ENCODE peak calls at places on chromosome 21, in nine cellular contexts. Z, B, A, V, F, K, X, G and N are unnamed samples.

GRCh38 chr21:15430023-15430422 is 299.8 kb upstream of the USP25 start:
- DNase-seq in Z (no peak), A (no peak), B (no peak), X (no peak), G (no peak), V (no peak), K (no peak), F (no peak), N (no peak)

GRCh38 chr21:43721225-43721605 is 2.3 kb downstream of the PDXK start:
- DNase-seq in K (no peak), Z (peak), F (no peak), A (no peak), V (no peak), G (no peak), B (peak), X (no peak), N (no peak)

GRCh38 chr21:27326293-27326692 is 359.4 kb upstream of the ADAMTS5 start:
- DNase-seq in K (no peak), A (no peak), F (no peak), V (no peak), X (no peak), G (no peak), B (no peak), Z (no peak), N (no peak)

GRCh38 chr21:32423846-32424535 is 11.5 kb downstream of the EVA1C start:
- DNase-seq in X (no peak), A (no peak), B (no peak), Z (no peak), V (no peak), K (no peak), G (no peak), F (no peak), N (no peak)

GRCh38 chr21:41283211-41283818 is 33.3 kb upstream of the FAM3B start:
- DNase-seq in F (peak), B (peak), A (no peak), V (peak), K (no peak), X (peak), Z (peak), G (no peak), N (peak)

GRCh38 chr21:41361053-41361785 is 608 bp upstream of the MX2 start:
- DNase-seq in G (no peak), A (no peak), F (no peak), V (no peak), Z (peak), B (no peak), X (no peak), K (no peak), N (no peak)

GRCh38 chr21:31278511-31279155 is 65.4 kb downstream of the TIAM1 start:
- DNase-seq in X (no peak), B (no peak), Z (no peak), F (no peak), V (no peak), G (no peak), A (no peak), K (no peak), N (no peak)

GRCh38 chr21:27149034-27149433 is 182.1 kb upstream of the ADAMTS5 start:
- DNase-seq in Z (no peak), B (no peak), V (no peak), G (no peak), F (no peak), X (no peak), K (no peak), A (no peak), N (no peak)

GRCh38 chr21:32658524-32658923 is 46.3 kb upstream of the CFAP298 start:
- DNase-seq in X (no peak), K (no peak), F (no peak), A (no peak), Z (no peak), G (no peak), B (no peak), V (no peak), N (no peak)

GRCh38 chr21:27369962-27370578 is 403.2 kb upstream of the ADAMTS5 start:
- DNase-seq in A (no peak), G (no peak), V (no peak), Z (no peak), F (no peak), K (no peak), B (no peak), X (no peak), N (no peak)

GRCh38 chr21:29335720-29336119 is 37.0 kb downstream of the BACH1 start:
- DNase-seq in G (no peak), X (no peak), Z (no peak), F (no peak), V (no peak), A (no peak), K (no peak), B (no peak), N (no peak)

GRCh38 chr21:33540711-33541104 is 1.2 kb downstream of the GART start:
- DNase-seq in X (no peak), G (no peak), V (no peak), A (no peak), F (no peak), Z (no peak), K (no peak), B (no peak), N (no peak)

GRCh38 chr21:44708213-44708865 is 3.0 kb downstream of the TSPEAR start:
- DNase-seq in Z (no peak), F (no peak), K (no peak), V (no peak), X (peak), A (no peak), B (peak), G (no peak), N (no peak)

GRCh38 chr21:23017989-23018388 is 2019.8 kb downstream of the NCAM2 start:
- DNase-seq in X (no peak), Z (no peak), K (no peak), B (no peak), F (no peak), V (no peak), A (no peak), G (no peak), N (no peak)

GRCh38 chr21:29299046-29299905 is 554 bp downstream of the BACH1 start:
- DNase-seq in G (no peak), F (peak), B (peak), K (peak), Z (peak), X (no peak), A (peak), V (peak), N (peak)

GRCh38 chr21:33047231-33047630 is 21.5 kb downstream of the OLIG2 start:
- DNase-seq in F (no peak), B (no peak), K (no peak), Z (no peak), V (no peak), G (no peak), A (no peak), X (no peak), N (no peak)

GRCh38 chr21:43959231-43960041 is 52.7 kb upstream of the TRAPPC10 start:
- DNase-seq in B (no peak), K (no peak), Z (no peak), F (no peak), G (no peak), X (no peak), A (no peak), V (no peak), N (no peak)

GRCh38 chr21:8991968-8992621 is 1529.3 kb upstream of the TPTE start:
- DNase-seq in V (no peak), K (peak), G (no peak), A (no peak), Z (no peak), B (no peak), X (no peak), F (no peak), N (no peak)

GRCh38 chr21:31326478-31327247 is 17.4 kb downstream of the TIAM1 start:
- DNase-seq in V (peak), K (no peak), A (no peak), B (no peak), Z (no peak), F (no peak), G (no peak), X (no peak), N (no peak)

GRCh38 chr21:32921632-32922230 is 104.0 kb upstream of the OLIG2 start:
- DNase-seq in X (no peak), B (peak), V (peak), G (peak), Z (peak), F (no peak), A (no peak), K (no peak), N (no peak)

GRCh38 chr21:29413683-29414082 is 115.0 kb downstream of the BACH1 start:
- DNase-seq in F (no peak), A (no peak), G (no peak), X (no peak), V (no peak), B (no peak), Z (no peak), K (no peak), N (no peak)

GRCh38 chr21:32248616-32249550 is 30.0 kb downstream of the MIS18A start:
- DNase-seq in F (no peak), G (no peak), Z (no peak), K (no peak), V (no peak), A (no peak), B (no peak), X (no peak), N (no peak)

GRCh38 chr21:41817228-41817627 is 50.4 kb upstream of the RIPK4 start:
- DNase-seq in Z (peak), X (peak), G (no peak), F (peak), B (peak), K (peak), V (peak), A (peak), N (peak)

GRCh38 chr21:28294046-28294445 is 698.6 kb downstream of the LTN1 start:
- DNase-seq in G (no peak), B (no peak), F (no peak), X (no peak), A (no peak), K (no peak), V (no peak), Z (no peak), N (no peak)

GRCh38 chr21:42578034-42578433 is 64.4 kb downstream of the SLC37A1 start:
- DNase-seq in K (peak), B (no peak), G (no peak), X (no peak), F (no peak), V (peak), Z (peak), A (no peak), N (no peak)

GRCh38 chr21:42187976-42188653 is 30.8 kb upstream of the ABCG1 start:
- DNase-seq in Z (peak), G (no peak), V (peak), K (peak), A (no peak), X (no peak), B (peak), F (no peak), N (no peak)

GRCh38 chr21:33300701-33301631 is 23.8 kb upstream of the IFNAR1 start:
- DNase-seq in A (no peak), X (peak), G (no peak), V (no peak), B (no peak), F (no peak), Z (no peak), K (no peak), N (no peak)

GRCh38 chr21:32742470-32742869 is 14.7 kb upstream of the SYNJ1 start:
- DNase-seq in B (no peak), A (no peak), K (no peak), F (no peak), V (no peak), G (no peak), X (no peak), Z (no peak), N (no peak)

GRCh38 chr21:42861311-42862122 is 17.8 kb downstream of the WDR4 start:
- DNase-seq in A (no peak), V (no peak), K (no peak), G (no peak), Z (no peak), X (peak), B (no peak), F (no peak), N (no peak)

GRCh38 chr21:32065654-32066053 is 192.8 kb downstream of the HUNK start:
- DNase-seq in F (no peak), G (no peak), A (no peak), Z (no peak), V (no peak), B (no peak), K (no peak), X (no peak), N (no peak)

GRCh38 chr21:41667136-41667535 is 99.7 kb downstream of the RIPK4 start:
- DNase-seq in V (no peak), Z (no peak), X (no peak), K (no peak), G (no peak), F (no peak), B (no peak), A (no peak), N (no peak)

GRCh38 chr21:32719085-32719484 is 8.7 kb downstream of the SYNJ1 start:
- DNase-seq in A (no peak), V (no peak), K (no peak), F (no peak), B (no peak), G (no peak), Z (no peak), X (no peak), N (no peak)

GRCh38 chr21:44656868-44657267 is 864 bp upstream of the KRTAP12-3 start:
- DNase-seq in Z (no peak), X (no peak), V (no peak), F (no peak), A (no peak), B (no peak), G (no peak), K (no peak), N (no peak)

GRCh38 chr21:29007135-29007534 is 12.0 kb downstream of the RWDD2B start:
- DNase-seq in B (no peak), G (no peak), A (no peak), V (no peak), F (no peak), K (no peak), Z (no peak), X (no peak), N (no peak)

GRCh38 chr21:26032263-26032662 is 138.3 kb downstream of the APP start:
- DNase-seq in K (no peak), Z (no peak), G (no peak), B (no peak), A (no peak), X (no peak), V (no peak), F (no peak), N (no peak)
- TF ChIP-seq CTCF in K (no peak), Z (no peak), G (no peak), B (no peak), A (no peak), X (peak), V (no peak), F (no peak), N (no peak)

DNA sequence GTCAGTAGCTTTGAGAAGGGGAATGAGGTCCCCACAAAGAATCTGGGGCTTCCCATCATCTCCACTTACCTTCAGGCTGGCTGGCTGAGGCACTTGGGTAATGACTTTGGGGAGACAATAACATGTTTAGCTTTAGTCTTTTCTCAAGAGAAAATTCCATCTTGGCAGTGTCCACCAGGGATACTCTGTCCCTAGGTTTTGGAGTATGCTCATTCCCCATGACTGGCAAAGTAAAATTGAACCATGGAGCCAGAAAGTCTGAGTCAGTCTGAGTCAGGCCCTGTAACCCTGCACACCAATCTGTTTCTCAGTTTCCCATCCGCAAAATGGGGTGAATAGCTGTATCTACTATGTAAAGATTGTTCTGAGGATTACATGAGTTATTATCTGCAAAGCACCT is 28.2 kb downstream of the RUNX1 start:
- DNase-seq in Z (no peak), X (no peak), K (no peak), G (no peak), B (no peak), A (no peak), V (no peak), F (no peak), N (no peak)
- TF ChIP-seq EP300 in Z (no peak), X (no peak), K (no peak), G (no peak), B (no peak), A (no peak), V (no peak), F (no peak), N (no peak)

GRCh38 chr21:38960251-38960650 is 154.5 kb downstream of the ETS2 start:
- DNase-seq in G (no peak), F (no peak), V (no peak), X (no peak), B (no peak), K (no peak), A (no peak), Z (no peak), N (no peak)
- H3K4me3 ChIP-seq in G (no peak), F (no peak), V (no peak), X (no peak), B (no peak), K (no peak), A (no peak), Z (no peak), N (no peak)

GRCh38 chr21:17611414-17612022 is 1.2 kb downstream of the BTG3 start:
- DNase-seq in V (peak), Z (peak), K (peak), B (peak), F (peak), A (peak), G (no peak), X (peak), N (peak)
- TF ChIP-seq CTCF in V (no peak), Z (peak), K (no peak), B (no peak), F (no peak), A (peak), G (no peak), X (no peak), N (no peak)

GRCh38 chr21:36909423-36909822 is 57.0 kb downstream of the HLCS start:
- DNase-seq in A (no peak), B (no peak), X (no peak), K (no peak), Z (no peak), F (peak), V (no peak), G (no peak), N (no peak)

GRCh38 chr21:36913247-36914169 is 53.0 kb downstream of the HLCS start:
- DNase-seq in A (no peak), F (no peak), X (no peak), B (no peak), K (no peak), Z (no peak), V (no peak), G (no peak), N (no peak)

GRCh38 chr21:36909901-36910561 is 56.4 kb downstream of the HLCS start:
- DNase-seq in B (no peak), A (no peak), G (no peak), V (no peak), Z (no peak), X (no peak), K (no peak), F (peak), N (no peak)

GRCh38 chr21:36908260-36908908 is 58.1 kb downstream of the HLCS start:
- DNase-seq in G (no peak), V (no peak), A (no peak), Z (no peak), B (no peak), F (no peak), K (no peak), X (no peak), N (no peak)

DNA sequence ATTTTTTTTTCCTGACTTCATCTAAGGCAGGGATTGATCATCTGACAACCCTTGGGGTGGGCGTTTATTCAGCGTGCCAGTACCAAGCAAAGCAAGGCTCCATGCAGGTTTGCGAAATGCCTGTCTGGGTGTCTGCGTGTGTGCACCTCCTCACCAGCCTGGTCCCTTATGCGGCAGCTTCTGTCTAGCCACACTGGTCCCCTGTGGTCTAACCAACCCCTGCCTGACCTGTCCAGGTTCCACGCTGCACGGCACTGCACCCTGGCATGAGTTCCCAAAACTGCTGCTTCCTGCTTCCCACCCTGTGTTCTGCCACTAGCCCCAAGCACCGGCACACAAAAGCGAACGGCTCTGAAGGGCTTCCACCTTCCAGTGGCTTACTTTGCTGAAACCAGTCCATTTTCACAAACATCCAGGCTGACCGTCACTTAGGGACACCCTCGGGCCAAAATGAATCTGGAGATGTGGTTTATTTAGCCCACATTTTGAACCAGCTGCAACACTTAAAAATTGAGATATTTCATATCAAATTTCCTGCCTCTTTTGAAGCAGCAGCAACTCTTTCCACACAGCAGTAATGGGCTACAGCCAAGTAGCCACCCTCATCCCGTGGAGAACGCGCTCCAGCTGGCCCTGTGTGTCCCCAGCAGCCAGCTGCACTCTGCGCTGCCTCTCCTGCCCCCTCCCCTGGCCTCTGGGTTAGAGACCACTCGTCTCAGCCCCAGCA is 55.7 kb downstream of the HLCS start:
- DNase-seq in B (no peak), F (peak), A (no peak), X (peak), G (no peak), V (no peak), K (no peak), Z (no peak), N (no peak)
- TF ChIP-seq EP300 in B (no peak), F (no peak), A (no peak), X (no peak), G (no peak), V (no peak), K (no peak), Z (no peak), N (no peak)

GRCh38 chr21:34965200-34966174 is 83.6 kb downstream of the RUNX1 start:
- DNase-seq in V (no peak), K (no peak), X (no peak), F (no peak), B (no peak), Z (no peak), A (no peak), G (no peak), N (no peak)
- H3K4me3 ChIP-seq in V (no peak), K (no peak), X (no peak), F (no peak), B (no peak), Z (no peak), A (no peak), G (no peak), N (no peak)

DNA sequence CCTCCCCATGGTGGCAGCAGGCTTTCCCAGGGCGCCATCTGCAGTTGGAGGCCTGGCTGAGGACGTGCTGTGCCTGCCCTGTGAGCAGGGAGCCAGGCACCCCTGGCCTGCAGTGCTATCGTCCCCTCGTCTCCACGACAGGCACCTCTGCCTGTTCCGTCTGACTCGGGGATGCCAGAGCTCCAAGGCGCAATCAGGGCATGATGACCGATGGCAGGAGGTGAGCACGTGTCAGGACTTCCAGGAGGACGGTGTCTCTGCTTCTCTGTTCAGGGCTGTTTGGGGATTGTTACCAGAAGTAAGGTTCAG is 125.2 kb downstream of the PCBP3 start:
- DNase-seq in B (no peak), G (no peak), Z (no peak), K (no peak), F (no peak), X (peak), A (no peak), V (no peak), N (no peak)
- TF ChIP-seq CTCF in B (no peak), G (peak), Z (no peak), K (no peak), F (no peak), X (peak), A (no peak), V (no peak), N (no peak)